ENCODE peak calls at places on chromosome 10, in four cellular contexts. M is IMR-90, N is GM12878, L is K562. X is an unnamed sample.

GRCh38 chr10:97928897-97929296 is 79.3 kb downstream of the GOLGA7B start:
- DNase-seq in M (no peak), N (no peak), L (no peak), X (no peak)

GRCh38 chr10:12042409-12042796 is 206 bp downstream of the UPF2 start:
- DNase-seq in M (peak; percentile 3), N (no peak), L (peak; percentile 54), X (no peak)

GRCh38 chr10:70183304-70183703 is 13.0 kb upstream of the SAR1A start:
- DNase-seq in M (no peak), N (no peak), L (no peak), X (no peak)

GRCh38 chr10:13158401-13158800 is 3.0 kb upstream of the MCM10 start:
- DNase-seq in M (no peak), N (no peak), L (no peak), X (no peak)

GRCh38 chr10:28254290-28254985 is 48.4 kb downstream of the MPP7 start:
- DNase-seq in M (peak; percentile 54), N (no peak), L (no peak), X (no peak)

GRCh38 chr10:108360187-108360586 is 1195.7 kb upstream of the SORCS1 start:
- DNase-seq in M (peak; percentile 2), N (no peak), L (no peak), X (no peak)

GRCh38 chr10:97117372-97117771 is 68.4 kb downstream of the SLIT1 start:
- DNase-seq in M (no peak), N (no peak), L (peak; percentile 18), X (no peak)

GRCh38 chr10:51090190-51090589 is 15.9 kb downstream of the PRKG1 start:
- DNase-seq in M (peak; percentile 56), N (no peak), L (no peak), X (no peak)

GRCh38 chr10:21525367-21526183 is at the start of gene SKIDA1:
- DNase-seq in M (peak; percentile 86), N (no peak), L (peak; percentile 94), X (peak; percentile 86)

GRCh38 chr10:31004611-31005193 is 27.0 kb downstream of the ZNF438 start:
- DNase-seq in M (peak; percentile 90), N (no peak), L (no peak), X (no peak)

GRCh38 chr10:12777840-12778585 is 223.5 kb downstream of the CCDC3 start:
- DNase-seq in M (no peak), N (no peak), L (no peak), X (no peak)

GRCh38 chr10:127016331-127016730 is 111.1 kb downstream of the DOCK1 start:
- DNase-seq in M (no peak), N (no peak), L (no peak), X (no peak)

GRCh38 chr10:42769653-42770052 is 12.9 kb upstream of the BMS1 start:
- DNase-seq in M (no peak), N (no peak), L (peak; percentile 66), X (peak; percentile 45)

GRCh38 chr10:74047871-74048270 is 50.0 kb downstream of the VCL start:
- DNase-seq in M (peak; percentile 62), N (no peak), L (no peak), X (no peak)

GRCh38 chr10:13877154-13877909 is 290.6 kb downstream of the PRPF18 start:
- DNase-seq in M (peak; percentile 57), N (no peak), L (no peak), X (no peak)

GRCh38 chr10:22410846-22411245 is 65.5 kb downstream of the SPAG6 start:
- DNase-seq in M (no peak), N (no peak), L (peak; percentile 51), X (no peak)

GRCh38 chr10:112361951-112362770 is 11.8 kb upstream of the ACSL5 start:
- DNase-seq in M (peak; percentile 37), N (no peak), L (no peak), X (no peak)

GRCh38 chr10:129101232-129101980 is 365.6 kb upstream of the MGMT start:
- DNase-seq in M (no peak), N (no peak), L (no peak), X (peak; percentile 28)

GRCh38 chr10:126242352-126243260 is 145.7 kb downstream of the ADAM12 start:
- DNase-seq in M (peak; percentile 92), N (no peak), L (no peak), X (peak; percentile 80)

GRCh38 chr10:57983226-57983870 is 284.3 kb downstream of the IPMK start:
- DNase-seq in M (peak; percentile 30), N (no peak), L (no peak), X (no peak)

GRCh38 chr10:91665842-91666241 is 33.0 kb upstream of the PPP1R3C start:
- DNase-seq in M (peak; percentile 88), N (no peak), L (peak; percentile 5), X (no peak)

GRCh38 chr10:11721813-11722212 is 20.4 kb upstream of the ECHDC3 start:
- DNase-seq in M (no peak), N (no peak), L (no peak), X (no peak)

GRCh38 chr10:46284286-46285229 is 2.2 kb upstream of the ANTXRL start:
- DNase-seq in M (peak; percentile 34), N (no peak), L (peak; percentile 95), X (peak; percentile 95)

GRCh38 chr10:122495406-122496340 is 34.3 kb downstream of the HTRA1 start:
- DNase-seq in M (no peak), N (no peak), L (no peak), X (no peak)

GRCh38 chr10:89867964-89868363 is 166.6 kb downstream of the KIF20B start:
- DNase-seq in M (peak; percentile 8), N (no peak), L (no peak), X (no peak)

GRCh38 chr10:5522913-5523560 is 1.7 kb upstream of the CALML3 start:
- DNase-seq in M (no peak), N (no peak), L (peak; percentile 44), X (no peak)

GRCh38 chr10:31940839-31941653 is 12.4 kb upstream of the ARHGAP12 start:
- DNase-seq in M (peak; percentile 95), N (no peak), L (peak; percentile 60), X (peak; percentile 69)

GRCh38 chr10:50990568-50991495 is 83.5 kb upstream of the PRKG1 start:
- DNase-seq in M (peak; percentile 95), N (no peak), L (no peak), X (peak; percentile 72)

GRCh38 chr10:70321233-70321632 is 37.4 kb upstream of the NPFFR1 start:
- DNase-seq in M (no peak), N (no peak), L (no peak), X (no peak)

GRCh38 chr10:6195376-6195775 is 7.4 kb upstream of the PFKFB3 start:
- DNase-seq in M (peak; percentile 75), N (no peak), L (no peak), X (no peak)

GRCh38 chr10:7171825-7172224 is 239.0 kb downstream of the SFMBT2 start:
- DNase-seq in M (no peak), N (no peak), L (no peak), X (no peak)

GRCh38 chr10:129467346-129468119 is 492 bp downstream of the MGMT start:
- DNase-seq in M (peak; percentile 4), N (no peak), L (no peak), X (no peak)

GRCh38 chr10:99620713-99621453 is 644 bp upstream of the SLC25A28 start:
- DNase-seq in M (peak; percentile 94), N (peak; percentile 26), L (peak; percentile 96), X (peak; percentile 90)

GRCh38 chr10:99623919-99624318 is 3.7 kb upstream of the SLC25A28 start:
- DNase-seq in M (no peak), N (no peak), L (no peak), X (no peak)

GRCh38 chr10:99619090-99619800 is 994 bp downstream of the SLC25A28 start:
- DNase-seq in M (peak; percentile 25), N (peak; percentile 39), L (peak; percentile 7), X (no peak)

GRCh38 chr10:99621454-99622246 is 1.4 kb upstream of the SLC25A28 start:
- DNase-seq in M (no peak), N (no peak), L (peak; percentile 12), X (peak; percentile 21)

GRCh38 chr10:99619851-99620712 is at the start of gene SLC25A28:
- DNase-seq in M (peak; percentile 100), N (peak; percentile 100), L (peak; percentile 13), X (peak; percentile 95)
- TF ChIP-seq RCOR1 in M (no peak), N (no peak), L (no peak), X (peak; percentile 2)

GRCh38 chr10:110221044-110221720 is 13.8 kb downstream of the MXI1 start:
- DNase-seq in M (no peak), N (no peak), L (peak; percentile 30), X (no peak)
- TF ChIP-seq MXI1 in M (no peak), N (no peak), L (no peak), X (no peak)

GRCh38 chr10:110137142-110137545 is 70.3 kb upstream of the MXI1 start:
- DNase-seq in M (peak; percentile 78), N (peak; percentile 48), L (peak; percentile 54), X (peak; percentile 59)
- TF ChIP-seq RCOR1 in M (no peak), N (no peak), L (no peak), X (no peak)

DNA sequence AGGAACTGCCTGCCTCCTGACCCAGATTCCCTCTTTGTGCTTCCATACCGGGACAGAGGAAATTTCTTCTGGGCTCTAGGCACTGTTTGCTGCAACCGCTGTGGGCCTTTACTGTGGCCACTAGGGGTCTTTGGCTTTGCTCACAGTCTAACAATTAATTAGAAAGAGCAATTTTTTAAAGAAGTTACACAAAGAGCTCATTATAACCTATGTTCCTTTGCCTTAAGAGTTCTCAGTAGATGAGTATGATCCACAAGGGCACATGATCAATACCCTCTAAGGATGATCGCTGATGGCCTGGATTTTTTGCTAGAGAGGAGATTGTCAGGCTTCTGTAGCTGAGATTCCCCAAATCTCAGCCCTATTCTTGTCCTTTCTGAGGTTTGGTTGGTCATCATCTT is 80.8 kb upstream of the RHOBTB1 start:
- DNase-seq in M (peak; percentile 16), N (no peak), L (peak; percentile 40), X (peak; percentile 39)
- TF ChIP-seq MXI1 in M (no peak), N (no peak), L (no peak), X (no peak)

GRCh38 chr10:130557181-130557580 is 421.0 kb downstream of the GLRX3 start:
- DNase-seq in M (no peak), N (no peak), L (no peak), X (no peak)

GRCh38 chr10:130560079-130560478 is 423.9 kb downstream of the GLRX3 start:
- DNase-seq in M (no peak), N (no peak), L (no peak), X (no peak)

GRCh38 chr10:130558778-130559177 is 422.6 kb downstream of the GLRX3 start:
- DNase-seq in M (no peak), N (no peak), L (no peak), X (no peak)

GRCh38 chr10:130560573-130560972 is 424.4 kb downstream of the GLRX3 start:
- DNase-seq in M (no peak), N (no peak), L (no peak), X (no peak)

GRCh38 chr10:130559213-130559944 is 423.2 kb downstream of the GLRX3 start:
- DNase-seq in M (no peak), N (no peak), L (no peak), X (no peak)
- TF ChIP-seq RCOR1 in M (no peak), N (no peak), L (no peak), X (no peak)

GRCh38 chr10:131260452-131261211 is 50.9 kb downstream of the TCERG1L start:
- DNase-seq in M (no peak), N (no peak), L (no peak), X (no peak)
- TF ChIP-seq MXI1 in M (no peak), N (no peak), L (no peak), X (no peak)

X was measured in SK-N-SH.